ENCODE peak calls at places on chromosomes 7 and 10, in four cellular contexts. T is M059J, N is foreskin fibroblast, I is midbrain. G is an unnamed sample.

GRCh38 chr7:99551329-99551728 is 585 bp downstream of the FAM200A start:
- DNase-seq in T (no peak), N (no peak), I (no peak), G (peak; percentile 11)

GRCh38 chr10:118310822-118311221 is 31.3 kb downstream of the FAM204A start:
- DNase-seq in T (no peak), N (no peak), I (no peak), G (no peak)

GRCh38 chr7:33399528-33400213 is 270.3 kb downstream of the BBS9 start:
- DNase-seq in T (no peak), N (no peak), I (no peak), G (no peak)

GRCh38 chr10:59907918-59908807 is 1.8 kb upstream of the CCDC6 start:
- DNase-seq in T (peak; percentile 85), N (peak; percentile 90), I (peak; percentile 65), G (peak; percentile 84)

GRCh38 chr7:26777383-26777782 is 87.0 kb downstream of the SKAP2 start:
- DNase-seq in T (no peak), N (no peak), I (no peak), G (no peak)

GRCh38 chr10:33022090-33022489 is 64.1 kb upstream of the ITGB1 start:
- DNase-seq in T (no peak), N (no peak), I (no peak), G (peak; percentile 37)

GRCh38 chr7:51067757-51068156 is 248.9 kb downstream of the COBL start:
- DNase-seq in T (peak; percentile 72), N (peak; percentile 56), I (peak; percentile 67), G (peak; percentile 73)

GRCh38 chr10:95788830-95789229 is 32.9 kb downstream of the ENTPD1 start:
- DNase-seq in T (no peak), N (peak; percentile 71), I (no peak), G (no peak)

GRCh38 chr7:143372070-143372469 is 9.1 kb upstream of the ZYX start:
- DNase-seq in T (peak; percentile 79), N (no peak), I (peak; percentile 86), G (peak; percentile 92)

GRCh38 chr7:37230221-37230620 is 218.4 kb downstream of the ELMO1 start:
- DNase-seq in T (no peak), N (no peak), I (peak; percentile 20), G (peak; percentile 5)